ENCODE peak calls at places on chromosomes 6 and 20, in six cellular contexts. D is astrocyte, X is adrenal gland, V is substantia nigra, Z is fibroblast of lung, K is heart left ventricle. L is an unnamed sample.

GRCh38 chr6:52524921-52525320 is 51.9 kb downstream of the TRAM2 start:
- DNase-seq in D (no peak), X (no peak), V (no peak), Z (no peak), K (no peak), L (no peak)

GRCh38 chr6:163645560-163645959 is 231.0 kb downstream of the QKI start:
- DNase-seq in D (peak), X (no peak), V (no peak), Z (peak), K (no peak), L (no peak)

GRCh38 chr6:21352131-21352530 is 241.4 kb upstream of the SOX4 start:
- DNase-seq in D (no peak), X (no peak), V (no peak), Z (no peak), K (no peak), L (no peak)

GRCh38 chr6:152969688-152970418 is 13.0 kb downstream of the FBXO5 start:
- DNase-seq in D (no peak), X (no peak), V (no peak), Z (no peak), K (no peak), L (no peak)

GRCh38 chr6:106973018-106973840 is 1.3 kb downstream of the CD24 start:
- DNase-seq in D (no peak), X (peak), V (no peak), Z (peak), K (peak), L (peak)

GRCh38 chr20:34639755-34640222 is 37.1 kb downstream of the PIGU start:
- DNase-seq in D (no peak), X (no peak), V (no peak), Z (no peak), K (no peak), L (peak)

GRCh38 chr6:24931752-24932691 is 3.7 kb downstream of the RIPOR2 start:
- DNase-seq in D (peak), X (no peak), V (no peak), Z (peak), K (no peak), L (peak)

GRCh38 chr6:11236351-11236750 is 3.9 kb upstream of the NEDD9 start:
- DNase-seq in D (no peak), X (no peak), V (no peak), Z (no peak), K (no peak), L (peak)

GRCh38 chr6:43773981-43774775 is 4.2 kb downstream of the VEGFA start:
- DNase-seq in D (no peak), X (peak), V (no peak), Z (no peak), K (peak), L (no peak)

GRCh38 chr6:161889324-161889723 is 615.5 kb upstream of the AGPAT4 start:
- DNase-seq in D (no peak), X (no peak), V (peak), Z (no peak), K (no peak), L (no peak)

GRCh38 chr6:152271681-152272464 is 365.3 kb downstream of the SYNE1 start:
- DNase-seq in D (peak), X (no peak), V (no peak), Z (peak), K (peak), L (no peak)

GRCh38 chr6:56849876-56850275 is 105.0 kb upstream of the BEND6 start:
- DNase-seq in D (peak), X (peak), V (peak), Z (peak), K (no peak), L (no peak)
- H3K27ac ChIP-seq in D (peak), X (peak), V (peak), Z (peak), K (no peak), L (no peak)

GRCh38 chr6:41065550-41066026 is 6.6 kb downstream of the OARD1 start:
- DNase-seq in D (no peak), X (no peak), V (no peak), Z (no peak), K (no peak), L (peak)

GRCh38 chr6:41071501-41071922 is 644 bp downstream of the OARD1 start:
- DNase-seq in D (no peak), X (no peak), V (no peak), Z (no peak), K (no peak), L (no peak)

GRCh38 chr6:41063884-41064285 is 8.3 kb downstream of the OARD1 start:
- DNase-seq in D (no peak), X (no peak), V (no peak), Z (no peak), K (no peak), L (no peak)

GRCh38 chr6:41064841-41065240 is 7.3 kb downstream of the OARD1 start:
- DNase-seq in D (no peak), X (no peak), V (no peak), Z (no peak), K (no peak), L (peak)

GRCh38 chr6:41066867-41067304 is 5.3 kb downstream of the OARD1 start:
- DNase-seq in D (peak), X (peak), V (peak), Z (peak), K (peak), L (peak)
- H3K27ac ChIP-seq in D (no peak), X (no peak), V (no peak), Z (no peak), K (peak), L (no peak)

GRCh38 chr6:113565306-113565705 is 291.8 kb upstream of the MARCKS start:
- DNase-seq in D (no peak), X (no peak), V (no peak), Z (no peak), K (no peak), L (no peak)
- H3K27ac ChIP-seq in D (peak), X (no peak), V (peak), Z (peak), K (peak), L (peak)

GRCh38 chr6:31531162-31531561 is 2.4 kb downstream of the MCCD1 start:
- DNase-seq in D (no peak), X (no peak), V (no peak), Z (no peak), K (no peak), L (no peak)

GRCh38 chr6:31528821-31529328 is at the start of gene MCCD1:
- DNase-seq in D (no peak), X (no peak), V (no peak), Z (no peak), K (no peak), L (no peak)

GRCh38 chr6:31529329-31530150 is 778 bp downstream of the MCCD1 start:
- DNase-seq in D (no peak), X (no peak), V (no peak), Z (no peak), K (no peak), L (no peak)

GRCh38 chr6:31531771-31532643 is 3.2 kb downstream of the MCCD1 start:
- DNase-seq in D (no peak), X (no peak), V (no peak), Z (no peak), K (no peak), L (no peak)

GRCh38 chr6:31530659-31531058 is 1.9 kb downstream of the MCCD1 start:
- DNase-seq in D (no peak), X (no peak), V (no peak), Z (no peak), K (no peak), L (no peak)
- H3K27ac ChIP-seq in D (no peak), X (no peak), V (no peak), Z (no peak), K (no peak), L (no peak)

GRCh38 chr6:158784505-158784904 is 34.7 kb downstream of the EZR start:
- DNase-seq in D (peak), X (no peak), V (no peak), Z (peak), K (no peak), L (no peak)
- H3K27ac ChIP-seq in D (no peak), X (no peak), V (no peak), Z (no peak), K (no peak), L (no peak)

DNA sequence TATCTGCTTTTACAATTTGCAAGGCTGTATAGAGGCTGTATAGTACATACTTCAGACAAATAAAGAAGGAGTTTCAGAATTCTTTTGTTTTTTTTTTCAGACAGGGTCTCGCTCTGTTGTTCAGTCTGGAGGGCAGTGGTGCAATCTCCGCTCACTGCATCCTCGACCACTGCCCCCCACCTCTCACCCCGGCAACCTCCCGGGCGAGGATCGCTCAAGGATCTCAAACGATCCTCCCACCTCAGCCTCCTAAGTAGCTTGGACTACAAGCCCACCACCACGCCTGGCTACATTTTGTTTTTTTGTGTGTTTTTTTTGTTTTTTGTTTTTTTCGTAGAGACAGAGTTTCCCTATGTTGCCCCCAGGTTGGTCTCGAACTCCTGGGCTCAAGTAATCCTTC is 1.8 kb downstream of the FASTKD5 start:
- DNase-seq in D (no peak), X (no peak), V (no peak), Z (no peak), K (no peak), L (no peak)
- H3K27ac ChIP-seq in D (no peak), X (peak), V (no peak), Z (no peak), K (no peak), L (no peak)

GRCh38 chr20:1397710-1398109 is 4.9 kb upstream of the FKBP1A start:
- DNase-seq in D (no peak), X (no peak), V (no peak), Z (no peak), K (no peak), L (no peak)

GRCh38 chr20:1393507-1393882 is 641 bp upstream of the FKBP1A start:
- DNase-seq in D (no peak), X (no peak), V (no peak), Z (no peak), K (no peak), L (no peak)

GRCh38 chr20:1392693-1393506 is at the start of gene FKBP1A:
- DNase-seq in D (peak), X (peak), V (peak), Z (peak), K (peak), L (peak)

GRCh38 chr20:1396702-1397101 is 3.8 kb upstream of the FKBP1A start:
- DNase-seq in D (no peak), X (no peak), V (no peak), Z (no peak), K (no peak), L (no peak)

GRCh38 chr20:1396264-1396663 is 3.4 kb upstream of the FKBP1A start:
- DNase-seq in D (no peak), X (no peak), V (no peak), Z (no peak), K (no peak), L (no peak)
- H3K27ac ChIP-seq in D (no peak), X (no peak), V (no peak), Z (no peak), K (peak), L (peak)

DNA sequence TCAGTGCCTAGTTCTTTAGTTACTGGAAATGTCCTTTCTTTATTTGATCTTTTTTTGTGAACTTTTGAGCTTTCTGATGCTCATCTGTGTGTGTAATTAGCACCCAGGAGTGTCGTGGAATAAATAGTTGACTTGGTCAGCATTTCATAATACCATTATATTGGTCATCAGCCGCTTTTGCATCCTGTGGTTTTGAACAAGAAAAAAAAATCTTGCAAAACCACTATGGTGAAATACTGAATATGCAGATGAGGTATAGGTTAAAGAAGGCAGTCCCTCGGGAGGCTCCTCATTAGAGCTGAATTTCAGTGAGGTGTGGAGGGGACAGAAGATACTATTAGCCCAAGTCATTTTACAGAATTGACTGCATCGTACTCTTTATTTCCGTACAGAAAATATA is 90.1 kb downstream of the FOXO3 start:
- DNase-seq in D (peak), X (no peak), V (no peak), Z (peak), K (no peak), L (no peak)
- H3K27ac ChIP-seq in D (no peak), X (no peak), V (no peak), Z (peak), K (peak), L (no peak)

L was measured in small intestine.